ENCODE peak calls at places on chromosomes 7 and 10, in five cellular contexts. One of them, this sample, is unnamed. For H3K9me3, the result is how much of the 10 kb centered on the place peaks cover.

GRCh38 chr10:28295346-28295745 is 7.5 kb downstream of the MPP7 start:
- DNase-seq in uterus: no peak
- DNase-seq in cardiac muscle cell: no peak
- DNase-seq in GM23248: peak
- DNase-seq in body of pancreas: no peak
- DNase-seq in this sample: no peak

GRCh38 chr10:29590598-29591415 is 44.0 kb downstream of the SVIL start:
- DNase-seq in uterus: no peak
- DNase-seq in cardiac muscle cell: peak
- DNase-seq in GM23248: peak
- DNase-seq in body of pancreas: no peak
- DNase-seq in this sample: no peak

GRCh38 chr7:95213809-95214492 is 110.4 kb downstream of the PON1 start:
- DNase-seq in uterus: peak
- DNase-seq in cardiac muscle cell: no peak
- DNase-seq in GM23248: peak
- DNase-seq in body of pancreas: peak
- DNase-seq in this sample: peak

GRCh38 chr10:12934777-12935176 is 66.7 kb downstream of the CCDC3 start:
- DNase-seq in uterus: no peak
- DNase-seq in cardiac muscle cell: no peak
- DNase-seq in GM23248: peak
- DNase-seq in body of pancreas: no peak
- DNase-seq in this sample: no peak

GRCh38 chr7:31550432-31550831 is 36.5 kb downstream of the ITPRID1 start:
- DNase-seq in uterus: no peak
- DNase-seq in cardiac muscle cell: no peak
- DNase-seq in GM23248: no peak
- DNase-seq in body of pancreas: no peak
- DNase-seq in this sample: no peak

GRCh38 chr7:19404912-19405329 is 259.7 kb upstream of the FERD3L start:
- DNase-seq in uterus: no peak
- DNase-seq in cardiac muscle cell: peak
- DNase-seq in GM23248: peak
- DNase-seq in body of pancreas: no peak
- DNase-seq in this sample: no peak

GRCh38 chr10:84668186-84668763 is 339.9 kb downstream of the CCSER2 start:
- DNase-seq in uterus: no peak
- DNase-seq in cardiac muscle cell: no peak
- DNase-seq in GM23248: no peak
- DNase-seq in body of pancreas: no peak
- DNase-seq in this sample: peak

GRCh38 chr7:44415510-44415909 is 74.9 kb downstream of the NUDCD3 start:
- DNase-seq in uterus: no peak
- DNase-seq in cardiac muscle cell: no peak
- DNase-seq in GM23248: no peak
- DNase-seq in body of pancreas: no peak
- DNase-seq in this sample: no peak

GRCh38 chr7:27560706-27561235 is 101.9 kb downstream of the HIBADH start:
- DNase-seq in uterus: no peak
- DNase-seq in cardiac muscle cell: no peak
- DNase-seq in GM23248: peak
- DNase-seq in body of pancreas: no peak
- DNase-seq in this sample: no peak

GRCh38 chr7:89072094-89072493 is 276.6 kb upstream of the TEX47 start:
- DNase-seq in uterus: no peak
- DNase-seq in cardiac muscle cell: no peak
- DNase-seq in GM23248: no peak
- DNase-seq in body of pancreas: no peak
- DNase-seq in this sample: no peak

GRCh38 chr7:77184990-77185389 is 14.6 kb downstream of the FGL2 start:
- DNase-seq in uterus: no peak
- DNase-seq in cardiac muscle cell: no peak
- DNase-seq in GM23248: peak
- DNase-seq in body of pancreas: no peak
- DNase-seq in this sample: no peak

GRCh38 chr10:132281915-132282666 is 25.7 kb downstream of the STK32C start:
- DNase-seq in uterus: no peak
- DNase-seq in cardiac muscle cell: no peak
- DNase-seq in GM23248: no peak
- DNase-seq in body of pancreas: no peak
- DNase-seq in this sample: peak

GRCh38 chr7:2024227-2024918 is 208.4 kb downstream of the MAD1L1 start:
- DNase-seq in uterus: no peak
- DNase-seq in cardiac muscle cell: no peak
- DNase-seq in GM23248: no peak
- DNase-seq in body of pancreas: no peak
- DNase-seq in this sample: peak

GRCh38 chr10:6069101-6069931 is 7.1 kb upstream of the IL2RA start:
- DNase-seq in uterus: no peak
- DNase-seq in cardiac muscle cell: no peak
- DNase-seq in GM23248: no peak
- DNase-seq in body of pancreas: no peak
- DNase-seq in this sample: peak

GRCh38 chr10:114623661-114624294 is 34.3 kb downstream of the ABLIM1 start:
- DNase-seq in uterus: no peak
- DNase-seq in cardiac muscle cell: no peak
- DNase-seq in GM23248: peak
- DNase-seq in body of pancreas: peak
- DNase-seq in this sample: no peak

GRCh38 chr10:93073539-93074136 is at the start of gene CYP26A1:
- DNase-seq in uterus: no peak
- DNase-seq in cardiac muscle cell: peak
- DNase-seq in GM23248: peak
- DNase-seq in body of pancreas: no peak
- DNase-seq in this sample: no peak

GRCh38 chr10:125048101-125048864 is 106.4 kb downstream of the ZRANB1 start:
- DNase-seq in uterus: peak
- DNase-seq in cardiac muscle cell: peak
- DNase-seq in GM23248: peak
- DNase-seq in body of pancreas: peak
- DNase-seq in this sample: peak

GRCh38 chr7:132321387-132321786 is 254.9 kb downstream of the PLXNA4 start:
- DNase-seq in uterus: no peak
- DNase-seq in cardiac muscle cell: peak
- DNase-seq in GM23248: peak
- DNase-seq in body of pancreas: no peak
- DNase-seq in this sample: no peak

GRCh38 chr7:36448781-36449379 is 59.2 kb downstream of the ANLN start:
- DNase-seq in uterus: no peak
- DNase-seq in cardiac muscle cell: no peak
- DNase-seq in GM23248: peak
- DNase-seq in body of pancreas: no peak
- DNase-seq in this sample: no peak

GRCh38 chr10:78981257-78981969 is 87.4 kb upstream of the ZMIZ1 start:
- DNase-seq in uterus: no peak
- DNase-seq in cardiac muscle cell: no peak
- DNase-seq in GM23248: no peak
- DNase-seq in body of pancreas: no peak
- DNase-seq in this sample: no peak

GRCh38 chr7:41786943-41787342 is 84.1 kb upstream of the INHBA start:
- DNase-seq in uterus: no peak
- DNase-seq in cardiac muscle cell: peak
- DNase-seq in GM23248: peak
- DNase-seq in body of pancreas: no peak
- DNase-seq in this sample: no peak

GRCh38 chr10:114239117-114239993 is at the start of gene VWA2:
- DNase-seq in uterus: no peak
- DNase-seq in cardiac muscle cell: peak
- DNase-seq in GM23248: no peak
- DNase-seq in body of pancreas: peak
- DNase-seq in this sample: peak

GRCh38 chr10:29472268-29473086 is 162.3 kb downstream of the SVIL start:
- DNase-seq in uterus: no peak
- DNase-seq in cardiac muscle cell: no peak
- DNase-seq in GM23248: no peak
- DNase-seq in body of pancreas: no peak
- DNase-seq in this sample: no peak

GRCh38 chr7:10412426-10413019 is 561.1 kb upstream of the PHF14 start:
- DNase-seq in uterus: no peak
- DNase-seq in cardiac muscle cell: peak
- DNase-seq in GM23248: peak
- DNase-seq in body of pancreas: peak
- DNase-seq in this sample: no peak

GRCh38 chr7:30206942-30207341 is 72.2 kb downstream of the MTURN start:
- DNase-seq in uterus: no peak
- DNase-seq in cardiac muscle cell: no peak
- DNase-seq in GM23248: no peak
- DNase-seq in body of pancreas: no peak
- DNase-seq in this sample: no peak

GRCh38 chr10:1255166-1255565 is 199.0 kb downstream of the WDR37 start:
- DNase-seq in uterus: no peak
- DNase-seq in cardiac muscle cell: no peak
- DNase-seq in GM23248: no peak
- DNase-seq in body of pancreas: no peak
- DNase-seq in this sample: no peak

GRCh38 chr7:139745330-139746143 is 32.3 kb downstream of the HIPK2 start:
- DNase-seq in uterus: peak
- DNase-seq in cardiac muscle cell: no peak
- DNase-seq in GM23248: peak
- DNase-seq in body of pancreas: no peak
- DNase-seq in this sample: no peak

GRCh38 chr7:117619690-117620089 is 139.9 kb downstream of the CFTR start:
- DNase-seq in uterus: no peak
- DNase-seq in cardiac muscle cell: no peak
- DNase-seq in GM23248: no peak
- DNase-seq in body of pancreas: no peak
- DNase-seq in this sample: no peak

GRCh38 chr10:100004805-100005510 is 4.8 kb downstream of the DNMBP start:
- DNase-seq in uterus: no peak
- DNase-seq in cardiac muscle cell: no peak
- DNase-seq in GM23248: peak
- DNase-seq in body of pancreas: no peak
- DNase-seq in this sample: no peak
- H3K4me3 ChIP-seq in uterus: no peak
- H3K4me3 ChIP-seq in cardiac muscle cell: no peak
- H3K4me3 ChIP-seq in GM23248: peak
- H3K4me3 ChIP-seq in body of pancreas: no peak
- H3K4me3 ChIP-seq in this sample: no peak

DNA sequence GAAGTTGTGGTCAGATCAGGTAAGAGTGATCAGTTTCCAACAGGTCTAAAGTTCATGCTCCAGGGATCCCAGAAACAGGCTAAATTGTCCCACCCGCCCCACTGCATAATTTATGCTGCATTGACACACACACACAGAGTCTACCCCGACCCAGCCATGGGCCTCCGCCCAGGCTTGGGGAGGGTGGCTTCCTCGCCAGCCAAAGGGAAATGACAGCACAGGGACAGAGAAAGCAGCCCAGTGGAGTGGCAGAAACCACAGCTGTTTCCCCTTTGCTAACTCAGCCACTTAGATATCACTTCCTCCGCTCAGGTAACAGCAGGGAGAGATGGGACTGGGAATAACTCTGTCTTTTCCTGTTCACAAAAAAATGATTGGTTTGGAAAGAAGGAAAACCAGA is 9.4 kb downstream of the SH3PXD2A start:
- DNase-seq in uterus: no peak
- DNase-seq in cardiac muscle cell: no peak
- DNase-seq in GM23248: no peak
- DNase-seq in body of pancreas: no peak
- DNase-seq in this sample: no peak
- H3K27ac ChIP-seq in uterus: no peak
- H3K27ac ChIP-seq in cardiac muscle cell: no peak
- H3K27ac ChIP-seq in GM23248: no peak
- H3K27ac ChIP-seq in body of pancreas: peak
- H3K27ac ChIP-seq in this sample: no peak

GRCh38 chr10:42519761-42520460 is 118.5 kb downstream of the ZNF33B start:
- DNase-seq in uterus: no peak
- DNase-seq in cardiac muscle cell: no peak
- DNase-seq in GM23248: peak
- DNase-seq in body of pancreas: no peak
- DNase-seq in this sample: no peak

GRCh38 chr10:42523098-42523497 is 115.3 kb downstream of the ZNF33B start:
- DNase-seq in uterus: no peak
- DNase-seq in cardiac muscle cell: no peak
- DNase-seq in GM23248: no peak
- DNase-seq in body of pancreas: no peak
- DNase-seq in this sample: no peak

GRCh38 chr10:42513921-42514320 is 124.4 kb downstream of the ZNF33B start:
- DNase-seq in uterus: no peak
- DNase-seq in cardiac muscle cell: no peak
- DNase-seq in GM23248: no peak
- DNase-seq in body of pancreas: no peak
- DNase-seq in this sample: no peak

GRCh38 chr10:42519079-42519478 is 119.3 kb downstream of the ZNF33B start:
- DNase-seq in uterus: no peak
- DNase-seq in cardiac muscle cell: no peak
- DNase-seq in GM23248: no peak
- DNase-seq in body of pancreas: no peak
- DNase-seq in this sample: no peak
- H3K9me3 ChIP-seq in uterus: under half
- H3K9me3 ChIP-seq in cardiac muscle cell: under half
- H3K9me3 ChIP-seq in GM23248: under half
- H3K9me3 ChIP-seq in body of pancreas: under half
- H3K9me3 ChIP-seq in this sample: under half

GRCh38 chr7:70353948-70354335 is 755.7 kb downstream of the AUTS2 start:
- DNase-seq in uterus: no peak
- DNase-seq in cardiac muscle cell: no peak
- DNase-seq in GM23248: no peak
- DNase-seq in body of pancreas: no peak
- DNase-seq in this sample: no peak

GRCh38 chr7:70356975-70357374 is 758.7 kb downstream of the AUTS2 start:
- DNase-seq in uterus: no peak
- DNase-seq in cardiac muscle cell: no peak
- DNase-seq in GM23248: no peak
- DNase-seq in body of pancreas: no peak
- DNase-seq in this sample: no peak

GRCh38 chr7:70354409-70355169 is 756.3 kb downstream of the AUTS2 start:
- DNase-seq in uterus: no peak
- DNase-seq in cardiac muscle cell: no peak
- DNase-seq in GM23248: peak
- DNase-seq in body of pancreas: no peak
- DNase-seq in this sample: no peak

GRCh38 chr7:70356324-70356797 is 758.1 kb downstream of the AUTS2 start:
- DNase-seq in uterus: no peak
- DNase-seq in cardiac muscle cell: no peak
- DNase-seq in GM23248: no peak
- DNase-seq in body of pancreas: no peak
- DNase-seq in this sample: no peak

DNA sequence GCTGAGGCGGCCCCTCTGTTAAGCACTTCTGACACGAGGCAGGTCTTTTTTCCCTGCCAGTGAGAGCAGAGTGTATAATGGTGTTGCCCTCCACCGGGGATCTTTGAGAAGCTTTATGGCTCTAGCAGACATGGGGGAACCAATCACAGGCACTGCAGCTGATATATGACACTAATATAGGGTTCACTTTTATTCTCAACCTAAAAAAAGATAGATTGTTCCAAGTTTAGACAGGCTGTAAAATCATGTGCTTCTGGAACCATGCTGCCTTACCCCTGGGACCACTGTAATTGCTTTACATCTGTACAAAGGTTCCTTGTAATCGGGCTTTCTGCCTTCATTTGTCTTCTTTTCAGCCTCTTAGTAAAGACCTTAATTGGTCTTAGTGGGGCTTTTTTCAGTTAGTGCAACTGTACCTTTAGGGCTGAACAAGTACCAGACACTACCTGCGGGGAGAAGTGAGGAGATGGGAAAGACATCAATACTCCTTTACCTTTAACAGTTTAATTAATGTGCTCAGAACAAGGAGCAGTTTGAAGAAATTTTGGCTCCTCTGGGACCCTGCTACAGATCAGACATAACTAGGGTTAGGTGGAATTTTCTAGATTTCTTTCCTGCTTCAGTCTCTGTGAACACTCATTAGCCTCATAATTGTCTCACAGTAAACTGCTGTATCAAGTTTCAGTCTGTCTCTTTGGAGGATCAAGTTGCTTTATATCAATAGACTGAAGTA is 757.5 kb downstream of the AUTS2 start:
- DNase-seq in uterus: no peak
- DNase-seq in cardiac muscle cell: no peak
- DNase-seq in GM23248: no peak
- DNase-seq in body of pancreas: no peak
- DNase-seq in this sample: no peak
- H3K4me3 ChIP-seq in uterus: no peak
- H3K4me3 ChIP-seq in cardiac muscle cell: no peak
- H3K4me3 ChIP-seq in GM23248: no peak
- H3K4me3 ChIP-seq in body of pancreas: no peak
- H3K4me3 ChIP-seq in this sample: no peak